ENCODE peak calls at places on chromosomes 7 and 10, in nine cellular contexts. I, Q, A, O, F, L, X, Z and J are unnamed samples.

GRCh38 chr10:129655007-129655678 is 188.1 kb downstream of the MGMT start:
- DNase-seq in Q (no peak), I (peak), Z (no peak), X (no peak), F (no peak), A (peak), L (no peak), O (no peak), J (no peak)

GRCh38 chr7:13144622-13145021 is 457.2 kb downstream of the ARL4A start:
- DNase-seq in I (no peak), O (no peak), F (no peak), L (no peak), X (no peak), Q (no peak), A (peak), Z (no peak), J (no peak)

GRCh38 chr10:34280599-34281374 is 534.3 kb downstream of the PARD3 start:
- DNase-seq in F (peak), Z (no peak), O (no peak), I (peak), X (no peak), A (peak), L (no peak), Q (no peak), J (peak)

GRCh38 chr10:96511044-96511945 is 2.4 kb downstream of the TLL2 start:
- DNase-seq in Q (peak), L (peak), O (peak), X (peak), Z (peak), F (no peak), I (no peak), A (peak), J (no peak)

GRCh38 chr10:71717756-71718065 is 1.9 kb downstream of the C10orf105 start:
- DNase-seq in Q (no peak), L (no peak), A (no peak), X (no peak), Z (no peak), O (no peak), F (no peak), I (no peak), J (no peak)

GRCh38 chr7:2607122-2607912 is 24.5 kb upstream of the TTYH3 start:
- DNase-seq in F (no peak), Z (peak), A (no peak), Q (no peak), O (no peak), L (no peak), I (peak), X (no peak), J (no peak)

GRCh38 chr10:57880441-57881301 is 387.0 kb downstream of the IPMK start:
- DNase-seq in L (no peak), A (no peak), I (no peak), X (no peak), F (no peak), Z (no peak), Q (no peak), O (no peak), J (no peak)

GRCh38 chr10:63423489-63423888 is 42.3 kb downstream of the JMJD1C start:
- DNase-seq in O (no peak), Z (no peak), X (no peak), Q (no peak), A (peak), L (no peak), F (no peak), I (no peak), J (no peak)

GRCh38 chr10:29730969-29731368 is 96.2 kb upstream of the SVIL start:
- DNase-seq in A (no peak), I (no peak), Z (no peak), X (no peak), L (no peak), F (no peak), O (no peak), Q (no peak), J (no peak)

GRCh38 chr7:148987751-148988512 is 40.4 kb downstream of the PDIA4 start:
- DNase-seq in Z (no peak), O (no peak), I (peak), X (peak), A (peak), L (no peak), F (no peak), Q (no peak), J (no peak)

GRCh38 chr7:156732091-156732621 is 91.6 kb downstream of the RNF32 start:
- DNase-seq in Q (no peak), I (no peak), Z (no peak), O (no peak), A (peak), X (no peak), F (no peak), L (no peak), J (peak)

GRCh38 chr10:106255111-106255510 is 909.4 kb downstream of the SORCS1 start:
- DNase-seq in O (no peak), Z (no peak), F (no peak), L (no peak), I (no peak), A (no peak), Q (no peak), X (no peak), J (no peak)

GRCh38 chr10:12252882-12253546 is 57.0 kb downstream of the CDC123 start:
- DNase-seq in I (no peak), F (no peak), O (no peak), L (no peak), Q (peak), X (peak), Z (no peak), A (peak), J (no peak)

GRCh38 chr10:60827791-60828488 is 49.7 kb downstream of the CDK1 start:
- DNase-seq in Z (no peak), O (no peak), L (no peak), Q (no peak), X (no peak), I (no peak), A (peak), F (no peak), J (no peak)

GRCh38 chr7:1241510-1242128 is 8.9 kb downstream of the UNCX start:
- DNase-seq in Z (no peak), X (no peak), L (no peak), I (no peak), Q (no peak), O (no peak), A (no peak), F (no peak), J (no peak)

GRCh38 chr10:93947055-93947454 is 46.7 kb upstream of the PLCE1 start:
- DNase-seq in O (no peak), I (no peak), Z (no peak), X (no peak), F (peak), Q (no peak), L (no peak), A (peak), J (peak)

GRCh38 chr7:71787513-71787912 is 624.6 kb downstream of the CALN1 start:
- DNase-seq in A (no peak), O (no peak), Q (no peak), L (no peak), I (no peak), F (no peak), Z (no peak), X (peak), J (no peak)

GRCh38 chr10:11381511-11381910 is 229.9 kb downstream of the USP6NL start:
- DNase-seq in F (no peak), X (no peak), A (no peak), Z (no peak), I (no peak), O (no peak), L (no peak), Q (no peak), J (no peak)

GRCh38 chr7:2687881-2688318 is at the start of gene AMZ1:
- DNase-seq in F (no peak), X (no peak), Q (no peak), L (no peak), A (no peak), I (no peak), O (no peak), Z (no peak), J (no peak)

GRCh38 chr10:77249901-77250459 is 387.6 kb downstream of the KCNMA1 start:
- DNase-seq in F (no peak), Z (no peak), L (no peak), O (no peak), Q (no peak), A (no peak), X (no peak), I (no peak), J (no peak)

GRCh38 chr7:151372612-151373265 is 31.1 kb downstream of the NUB1 start:
- DNase-seq in L (no peak), I (no peak), A (no peak), Q (no peak), O (no peak), F (no peak), Z (no peak), X (no peak), J (no peak)

GRCh38 chr7:150857276-150858055 is 5.1 kb downstream of the AOC1 start:
- DNase-seq in I (no peak), O (no peak), Q (no peak), F (no peak), A (no peak), X (no peak), L (no peak), Z (no peak), J (no peak)

GRCh38 chr7:30996883-30997282 is 33.1 kb downstream of the GHRHR start:
- DNase-seq in X (no peak), I (no peak), Q (no peak), O (no peak), L (no peak), F (no peak), Z (no peak), A (no peak), J (no peak)

GRCh38 chr10:93075369-93076221 is 1.9 kb downstream of the CYP26A1 start:
- DNase-seq in F (no peak), Z (no peak), O (no peak), Q (peak), L (no peak), A (no peak), I (no peak), X (no peak), J (no peak)

GRCh38 chr7:131031100-131031868 is 296.4 kb upstream of the MKLN1 start:
- DNase-seq in L (no peak), X (no peak), I (no peak), F (no peak), O (no peak), Q (peak), Z (no peak), A (no peak), J (no peak)

GRCh38 chr10:95363303-95363912 is 72.6 kb upstream of the PDLIM1 start:
- DNase-seq in A (peak), Z (peak), I (no peak), Q (peak), F (no peak), L (peak), X (peak), O (peak), J (no peak)

GRCh38 chr10:24723788-24724380 is at the start of gene ARHGAP21:
- DNase-seq in X (peak), F (no peak), O (no peak), Q (peak), A (peak), Z (peak), L (peak), I (peak), J (no peak)

GRCh38 chr10:75243426-75243825 is 7.7 kb upstream of the COMTD1 start:
- DNase-seq in O (no peak), A (no peak), F (no peak), L (no peak), X (no peak), Q (no peak), I (peak), Z (no peak), J (no peak)

DNA sequence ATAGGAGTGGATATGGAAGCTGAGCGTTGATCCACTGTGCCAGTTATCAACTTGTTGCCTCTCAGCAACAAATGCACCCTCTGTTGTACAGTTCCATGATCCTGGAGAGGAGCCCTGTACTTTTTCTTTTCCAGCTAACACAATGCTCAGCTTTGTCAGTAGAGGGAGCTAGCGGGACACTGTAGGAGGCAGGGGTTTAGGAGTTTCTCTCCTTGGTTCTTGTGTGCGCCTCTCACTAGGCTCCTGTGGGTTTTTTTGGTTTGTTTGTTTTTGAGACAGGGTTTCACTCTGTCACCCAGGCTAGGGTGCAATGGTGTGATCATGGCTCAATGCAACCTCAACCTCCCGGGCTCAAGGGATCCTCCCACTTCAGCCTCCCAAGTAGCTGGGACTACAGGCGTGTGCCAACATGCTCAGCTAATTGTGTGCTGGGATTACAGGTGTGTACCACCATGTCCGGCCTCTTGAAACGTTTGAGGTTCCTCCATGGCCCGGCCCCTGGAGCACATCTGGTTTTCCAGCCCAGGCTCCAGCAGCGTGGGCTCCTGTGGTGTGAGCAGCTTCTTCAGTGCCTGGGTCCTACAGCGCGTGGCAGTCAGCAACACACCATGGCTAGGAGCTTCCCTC is 12.0 kb upstream of the MARVELD1 start:
- DNase-seq in I (peak), O (peak), Q (peak), X (peak), L (peak), Z (peak), F (no peak), A (peak), J (no peak)
- TF ChIP-seq CTCF in I (peak), O (peak), Q (peak), X (peak), L (peak), Z (peak), F (peak), A (peak), J (peak)

DNA sequence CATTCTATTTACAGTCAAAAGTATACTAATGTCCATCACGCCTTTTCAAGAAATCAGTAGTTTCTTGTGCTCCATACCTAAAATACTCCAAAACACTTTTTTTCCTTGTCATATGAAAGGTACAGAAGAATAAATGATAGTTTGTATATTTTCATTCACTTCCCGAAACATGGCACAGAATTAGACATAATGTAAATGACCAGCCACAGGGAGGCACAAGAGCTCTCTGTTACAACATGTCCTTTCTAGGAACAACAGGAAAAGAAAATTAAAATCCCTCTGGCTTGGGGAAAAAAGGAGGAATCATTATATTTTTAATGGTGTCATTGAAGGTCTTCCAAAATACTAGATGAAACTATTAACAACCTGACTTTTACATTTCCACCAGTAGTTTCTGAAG is 331.2 kb downstream of the ACTR3B start:
- DNase-seq in O (no peak), Q (no peak), F (no peak), I (no peak), Z (no peak), A (no peak), X (no peak), L (no peak), J (no peak)
- TF ChIP-seq CTCF in O (no peak), Q (no peak), F (no peak), I (no peak), Z (peak), A (no peak), X (no peak), L (no peak), J (no peak)

GRCh38 chr10:116691079-116691398 is 51.3 kb downstream of the HSPA12A start:
- DNase-seq in X (no peak), F (no peak), L (no peak), Q (no peak), O (no peak), Z (no peak), I (no peak), A (no peak), J (no peak)

GRCh38 chr10:116689744-116690143 is 52.6 kb downstream of the HSPA12A start:
- DNase-seq in O (no peak), Q (no peak), F (no peak), Z (no peak), I (no peak), L (no peak), A (no peak), X (no peak), J (no peak)

GRCh38 chr10:116690356-116691078 is 51.8 kb downstream of the HSPA12A start:
- DNase-seq in F (no peak), A (peak), O (no peak), L (peak), Z (peak), X (no peak), I (peak), Q (no peak), J (no peak)

GRCh38 chr10:116692225-116692624 is 50.1 kb downstream of the HSPA12A start:
- DNase-seq in O (no peak), I (no peak), Q (no peak), X (no peak), F (no peak), L (no peak), Z (no peak), A (no peak), J (no peak)

DNA sequence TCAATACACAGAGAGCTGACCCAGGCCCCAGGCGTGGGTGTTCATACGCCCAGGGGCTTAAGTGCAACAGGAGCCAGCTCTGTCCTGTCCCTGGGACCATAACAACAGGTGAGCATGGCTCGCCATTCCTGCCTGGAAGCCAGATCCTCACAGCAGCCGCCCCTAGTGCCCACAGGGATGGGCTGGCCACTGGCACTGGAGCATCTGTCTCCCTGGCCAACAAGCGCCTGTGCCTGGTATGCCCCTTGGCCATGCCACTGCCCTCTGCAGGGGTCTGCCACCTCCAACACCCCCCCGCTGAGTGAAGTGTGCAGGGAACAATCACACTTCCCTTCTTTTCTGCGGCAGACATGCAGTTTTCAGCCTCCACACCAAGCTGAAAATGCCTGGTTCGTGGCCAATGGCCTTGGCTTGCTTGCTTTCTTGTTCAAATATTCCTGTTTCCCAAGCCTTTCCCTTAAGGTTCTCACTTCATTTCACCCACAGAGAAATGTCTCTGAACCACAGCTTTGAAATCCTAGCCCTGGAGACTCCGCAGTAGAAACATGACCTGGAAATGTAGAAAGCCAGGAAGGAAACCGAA is 50.7 kb downstream of the HSPA12A start:
- DNase-seq in X (no peak), Q (no peak), Z (no peak), O (no peak), I (no peak), F (no peak), L (no peak), A (no peak), J (no peak)
- TF ChIP-seq CTCF in X (no peak), Q (no peak), Z (no peak), O (no peak), I (no peak), F (no peak), L (no peak), A (no peak), J (no peak)

GRCh38 chr10:1629326-1630036 is 107.8 kb downstream of the ADARB2 start:
- DNase-seq in A (no peak), Q (no peak), F (no peak), Z (no peak), O (no peak), L (no peak), X (no peak), I (no peak), J (no peak)

GRCh38 chr10:1626410-1626809 is 110.9 kb downstream of the ADARB2 start:
- DNase-seq in Z (no peak), X (no peak), F (no peak), O (no peak), A (no peak), Q (no peak), I (no peak), L (no peak), J (no peak)

GRCh38 chr10:1626835-1627234 is 110.5 kb downstream of the ADARB2 start:
- DNase-seq in I (no peak), A (no peak), O (no peak), X (no peak), L (no peak), Q (no peak), F (no peak), Z (no peak), J (no peak)

GRCh38 chr10:1627945-1628344 is 109.4 kb downstream of the ADARB2 start:
- DNase-seq in A (no peak), I (no peak), Z (no peak), F (no peak), O (no peak), Q (no peak), X (no peak), L (no peak), J (no peak)

DNA sequence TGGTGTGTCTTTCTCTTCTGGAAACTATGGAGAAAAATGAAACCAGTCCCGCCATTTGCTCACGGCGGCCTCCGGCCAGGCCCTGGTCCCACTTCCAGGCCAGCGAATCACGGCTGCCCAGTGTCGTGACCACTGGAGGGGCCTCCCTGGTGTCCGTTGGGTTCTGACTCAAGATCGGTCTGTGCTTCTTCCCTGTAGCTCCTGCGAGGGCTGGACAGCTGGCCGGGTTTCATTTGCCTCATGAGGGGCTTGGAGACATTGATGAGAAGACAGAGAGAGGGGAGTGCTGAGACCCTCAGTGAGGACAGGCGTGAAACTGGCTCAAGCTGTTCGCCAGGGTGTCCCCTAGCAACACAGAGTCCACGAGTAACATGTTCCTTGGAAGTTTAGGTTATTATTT is 108.6 kb downstream of the ADARB2 start:
- DNase-seq in Q (no peak), L (no peak), Z (no peak), A (no peak), X (no peak), I (no peak), O (no peak), F (no peak), J (no peak)
- TF ChIP-seq CTCF in Q (no peak), L (no peak), Z (no peak), A (no peak), X (no peak), I (no peak), O (no peak), F (no peak), J (no peak)